ENCODE peak calls at places on chromosomes 5 and 9, in five cellular contexts. One of them, this sample, is unnamed. For H3K4me1 and H3K9me3, the result is how much of the 10 kb centered on the place peaks cover.

GRCh38 chr5:142316051-142316450 is 8.8 kb downstream of the SPRY4 start:
- DNase-seq in naive thymus-derived CD4-positive, alpha-beta T cell: peak
- DNase-seq in ovary: no peak
- DNase-seq in fibroblast of lung: peak
- DNase-seq in PC-3: no peak
- DNase-seq in this sample: peak

GRCh38 chr9:20351715-20352114 is 270.6 kb downstream of the MLLT3 start:
- DNase-seq in ovary: no peak
- DNase-seq in fibroblast of lung: no peak
- DNase-seq in naive thymus-derived CD4-positive, alpha-beta T cell: no peak
- DNase-seq in PC-3: no peak
- DNase-seq in this sample: no peak

GRCh38 chr9:127403507-127404192 is 6.7 kb downstream of the SLC2A8 start:
- DNase-seq in fibroblast of lung: no peak
- DNase-seq in ovary: no peak
- DNase-seq in PC-3: no peak
- DNase-seq in naive thymus-derived CD4-positive, alpha-beta T cell: no peak
- DNase-seq in this sample: no peak

GRCh38 chr5:115859378-115859777 is 17.6 kb downstream of the AP3S1 start:
- DNase-seq in naive thymus-derived CD4-positive, alpha-beta T cell: no peak
- DNase-seq in ovary: no peak
- DNase-seq in PC-3: no peak
- DNase-seq in fibroblast of lung: peak
- DNase-seq in this sample: no peak

GRCh38 chr9:6962164-6962563 is 204.4 kb downstream of the KDM4C start:
- DNase-seq in fibroblast of lung: no peak
- DNase-seq in ovary: no peak
- DNase-seq in PC-3: no peak
- DNase-seq in naive thymus-derived CD4-positive, alpha-beta T cell: no peak
- DNase-seq in this sample: no peak

GRCh38 chr5:77893225-77893860 is 117.2 kb upstream of the TBCA start:
- DNase-seq in naive thymus-derived CD4-positive, alpha-beta T cell: no peak
- DNase-seq in fibroblast of lung: peak
- DNase-seq in PC-3: peak
- DNase-seq in ovary: no peak
- DNase-seq in this sample: no peak

GRCh38 chr9:120870206-120870605 is 6.8 kb downstream of the PHF19 start:
- DNase-seq in PC-3: no peak
- DNase-seq in naive thymus-derived CD4-positive, alpha-beta T cell: no peak
- DNase-seq in ovary: no peak
- DNase-seq in fibroblast of lung: no peak
- DNase-seq in this sample: no peak

GRCh38 chr5:144189800-144190429 is 19.2 kb downstream of the KCTD16 start:
- DNase-seq in fibroblast of lung: peak
- DNase-seq in PC-3: peak
- DNase-seq in naive thymus-derived CD4-positive, alpha-beta T cell: peak
- DNase-seq in ovary: no peak
- DNase-seq in this sample: peak

GRCh38 chr5:157059093-157059539 is at the start of gene HAVCR1:
- DNase-seq in PC-3: no peak
- DNase-seq in ovary: no peak
- DNase-seq in fibroblast of lung: no peak
- DNase-seq in naive thymus-derived CD4-positive, alpha-beta T cell: no peak
- DNase-seq in this sample: no peak

GRCh38 chr5:160899735-160900134 is 47.7 kb upstream of the ATP10B start:
- DNase-seq in ovary: no peak
- DNase-seq in PC-3: no peak
- DNase-seq in naive thymus-derived CD4-positive, alpha-beta T cell: no peak
- DNase-seq in fibroblast of lung: no peak
- DNase-seq in this sample: no peak

GRCh38 chr9:17967731-17968130 is 388.9 kb downstream of the SH3GL2 start:
- DNase-seq in fibroblast of lung: no peak
- DNase-seq in PC-3: no peak
- DNase-seq in ovary: no peak
- DNase-seq in naive thymus-derived CD4-positive, alpha-beta T cell: no peak
- DNase-seq in this sample: no peak

DNA sequence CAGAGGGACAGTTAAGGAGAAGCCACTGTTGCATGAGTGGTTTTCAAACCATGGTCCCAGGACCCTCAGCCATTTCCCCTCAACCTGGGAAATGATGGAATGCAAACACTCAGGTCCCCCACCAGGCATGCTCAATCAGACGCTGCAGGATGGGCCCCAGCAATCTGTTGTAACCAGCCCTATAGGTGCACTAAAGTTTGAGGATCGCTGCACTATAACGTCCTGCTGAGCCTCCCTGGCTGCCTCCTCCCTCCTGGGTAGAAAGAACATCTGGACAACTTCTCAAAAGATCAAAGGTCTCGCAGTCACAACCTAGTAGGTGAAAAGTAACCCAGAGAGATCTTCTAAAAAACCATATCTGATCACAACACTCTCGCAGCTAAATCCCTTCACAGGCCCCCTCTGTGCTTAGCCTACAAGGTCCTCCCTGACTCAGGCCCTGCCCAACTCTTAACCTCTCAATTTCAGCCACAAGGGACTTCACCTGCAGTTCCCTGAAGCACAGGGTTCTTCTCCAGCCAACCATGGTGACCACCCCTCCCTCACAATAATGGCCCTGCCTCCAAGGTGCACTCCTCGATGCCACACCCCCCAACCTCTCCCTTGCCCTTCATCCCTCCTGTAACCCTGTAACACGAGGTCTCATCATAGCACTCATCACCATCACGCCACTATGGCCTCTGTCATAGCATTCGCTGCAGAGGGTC is 3.5 kb downstream of the SHB start:
- DNase-seq in PC-3: no peak
- DNase-seq in naive thymus-derived CD4-positive, alpha-beta T cell: no peak
- DNase-seq in ovary: no peak
- DNase-seq in fibroblast of lung: no peak
- DNase-seq in this sample: no peak
- H3K4me1 ChIP-seq in PC-3: under half
- H3K4me1 ChIP-seq in naive thymus-derived CD4-positive, alpha-beta T cell: under half
- H3K4me1 ChIP-seq in ovary: under half
- H3K4me1 ChIP-seq in fibroblast of lung: under half
- H3K4me1 ChIP-seq in this sample: under half

GRCh38 chr5:132416306-132417009 is 46.9 kb downstream of the SLC22A5 start:
- DNase-seq in fibroblast of lung: no peak
- DNase-seq in naive thymus-derived CD4-positive, alpha-beta T cell: no peak
- DNase-seq in PC-3: no peak
- DNase-seq in ovary: no peak
- DNase-seq in this sample: no peak

GRCh38 chr5:132417010-132417439 is 47.5 kb downstream of the SLC22A5 start:
- DNase-seq in fibroblast of lung: no peak
- DNase-seq in PC-3: peak
- DNase-seq in ovary: no peak
- DNase-seq in naive thymus-derived CD4-positive, alpha-beta T cell: no peak
- DNase-seq in this sample: no peak

GRCh38 chr5:132413567-132413966 is 44.1 kb downstream of the SLC22A5 start:
- DNase-seq in PC-3: no peak
- DNase-seq in fibroblast of lung: no peak
- DNase-seq in ovary: no peak
- DNase-seq in naive thymus-derived CD4-positive, alpha-beta T cell: no peak
- DNase-seq in this sample: no peak

GRCh38 chr5:132417461-132417860 is 48.0 kb downstream of the SLC22A5 start:
- DNase-seq in fibroblast of lung: no peak
- DNase-seq in PC-3: no peak
- DNase-seq in naive thymus-derived CD4-positive, alpha-beta T cell: no peak
- DNase-seq in ovary: no peak
- DNase-seq in this sample: no peak

DNA sequence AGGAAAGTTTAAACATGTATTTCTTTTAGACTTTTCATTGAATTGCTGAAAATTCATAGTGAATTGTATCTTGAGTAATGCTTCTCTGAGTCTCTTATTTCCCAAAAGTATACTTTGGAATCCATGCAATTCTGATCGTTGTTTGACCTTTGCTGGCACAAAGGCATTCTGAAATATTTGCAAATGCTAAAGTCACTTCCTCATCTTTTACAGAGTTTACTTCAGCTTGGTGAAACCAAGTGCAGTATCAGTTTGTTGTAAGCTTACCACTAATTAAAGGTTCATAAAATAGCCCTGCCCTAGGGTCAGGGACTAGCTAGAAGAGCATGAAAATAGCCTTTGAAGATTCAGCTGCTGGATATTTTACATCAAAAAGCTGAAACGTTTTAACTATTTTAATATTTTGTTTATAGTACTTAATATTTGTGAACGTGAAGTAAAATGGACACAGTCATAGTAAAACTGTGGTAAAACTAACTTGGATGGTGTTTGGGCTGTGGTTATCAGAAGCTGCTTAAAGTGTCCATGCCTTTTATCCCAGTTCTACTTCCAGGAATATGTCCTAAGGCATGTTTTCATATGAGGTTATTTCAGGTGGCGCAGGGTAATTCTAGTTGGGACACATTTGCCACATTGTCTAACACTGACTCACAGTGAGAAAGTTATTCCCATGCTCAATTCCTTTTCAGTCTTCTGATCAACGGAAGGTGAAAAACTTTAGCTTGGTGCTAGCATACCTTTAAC is 45.3 kb downstream of the SLC22A5 start:
- DNase-seq in fibroblast of lung: peak
- DNase-seq in naive thymus-derived CD4-positive, alpha-beta T cell: no peak
- DNase-seq in PC-3: peak
- DNase-seq in ovary: no peak
- DNase-seq in this sample: no peak
- H3K4me3 ChIP-seq in fibroblast of lung: no peak
- H3K4me3 ChIP-seq in naive thymus-derived CD4-positive, alpha-beta T cell: peak
- H3K4me3 ChIP-seq in PC-3: peak
- H3K4me3 ChIP-seq in ovary: no peak
- H3K4me3 ChIP-seq in this sample: peak

GRCh38 chr5:141223112-141223783 is at the start of gene PCDHB14:
- DNase-seq in ovary: no peak
- DNase-seq in naive thymus-derived CD4-positive, alpha-beta T cell: no peak
- DNase-seq in PC-3: peak
- DNase-seq in fibroblast of lung: peak
- DNase-seq in this sample: peak
- H3K9me3 ChIP-seq in ovary: under half
- H3K9me3 ChIP-seq in naive thymus-derived CD4-positive, alpha-beta T cell: under half
- H3K9me3 ChIP-seq in PC-3: under half
- H3K9me3 ChIP-seq in fibroblast of lung: under half
- H3K9me3 ChIP-seq in this sample: under half

GRCh38 chr9:12815895-12816294 is 41.1 kb downstream of the LURAP1L start:
- DNase-seq in PC-3: peak
- DNase-seq in ovary: no peak
- DNase-seq in fibroblast of lung: no peak
- DNase-seq in naive thymus-derived CD4-positive, alpha-beta T cell: no peak
- DNase-seq in this sample: no peak

GRCh38 chr9:12819436-12820185 is 44.8 kb downstream of the LURAP1L start:
- DNase-seq in fibroblast of lung: peak
- DNase-seq in naive thymus-derived CD4-positive, alpha-beta T cell: no peak
- DNase-seq in PC-3: peak
- DNase-seq in ovary: no peak
- DNase-seq in this sample: no peak

GRCh38 chr9:12816656-12817101 is 41.9 kb downstream of the LURAP1L start:
- DNase-seq in PC-3: peak
- DNase-seq in naive thymus-derived CD4-positive, alpha-beta T cell: no peak
- DNase-seq in fibroblast of lung: no peak
- DNase-seq in ovary: no peak
- DNase-seq in this sample: no peak

GRCh38 chr9:12818431-12819000 is 43.7 kb downstream of the LURAP1L start:
- DNase-seq in PC-3: peak
- DNase-seq in naive thymus-derived CD4-positive, alpha-beta T cell: no peak
- DNase-seq in ovary: no peak
- DNase-seq in fibroblast of lung: peak
- DNase-seq in this sample: no peak

GRCh38 chr9:12817702-12818101 is 42.9 kb downstream of the LURAP1L start:
- DNase-seq in ovary: no peak
- DNase-seq in PC-3: peak
- DNase-seq in fibroblast of lung: peak
- DNase-seq in naive thymus-derived CD4-positive, alpha-beta T cell: no peak
- DNase-seq in this sample: no peak
- H3K4me1 ChIP-seq in ovary: under half
- H3K4me1 ChIP-seq in PC-3: half or more
- H3K4me1 ChIP-seq in fibroblast of lung: under half
- H3K4me1 ChIP-seq in naive thymus-derived CD4-positive, alpha-beta T cell: under half
- H3K4me1 ChIP-seq in this sample: under half